ENCODE peak calls at places on chromosomes 4 and X, in seven cellular contexts. V, Z, E, Y, R, U and L are unnamed samples.
A peak's percentile ranks its signal among the peaks of the same experiment; 100 is the strongest.

GRCh38 chr4:94976371-94977011 is 218.7 kb downstream of the BMPR1B start:
- DNase-seq in U (no peak), R (peak; percentile 93), E (no peak), Y (peak; percentile 50), V (no peak), Z (no peak), L (no peak)

GRCh38 chr4:25857851-25858400 is 4.9 kb downstream of the SEL1L3 start:
- DNase-seq in V (no peak), Y (no peak), R (no peak), Z (no peak), U (no peak), E (no peak), L (no peak)

GRCh38 chr4:15232725-15233597 is 194.9 kb upstream of the C1QTNF7 start:
- DNase-seq in Z (no peak), R (peak; percentile 91), Y (no peak), U (no peak), V (no peak), E (no peak), L (no peak)

GRCh38 chr4:101187837-101188236 is 159.5 kb downstream of the PPP3CA start:
- DNase-seq in V (no peak), U (no peak), E (no peak), R (no peak), Y (peak; percentile 20), Z (no peak), L (no peak)

GRCh38 chr4:25370242-25370641 is 6.8 kb upstream of the ANAPC4 start:
- DNase-seq in U (no peak), E (no peak), Z (no peak), Y (no peak), R (no peak), V (no peak), L (no peak)

GRCh38 chrX:16586371-16587112 is 63.4 kb upstream of the S100G start:
- DNase-seq in E (no peak), R (no peak), U (no peak), Z (no peak), Y (no peak), V (no peak), L (no peak)

GRCh38 chrX:153719238-153719637 is 4.9 kb downstream of the BCAP31 start:
- DNase-seq in R (no peak), Z (no peak), Y (no peak), E (no peak), U (no peak), V (no peak), L (no peak)

GRCh38 chr4:67480810-67481209 is 64.5 kb downstream of the CENPC start:
- DNase-seq in Z (no peak), R (no peak), E (no peak), V (no peak), U (no peak), Y (no peak), L (no peak)

GRCh38 chr4:21467551-21467950 is 481.0 kb downstream of the KCNIP4 start:
- DNase-seq in E (no peak), Y (no peak), Z (no peak), U (no peak), R (no peak), V (no peak), L (no peak)

GRCh38 chr4:27387706-27388105 is 527.1 kb downstream of the STIM2 start:
- DNase-seq in U (no peak), V (no peak), E (no peak), Y (no peak), Z (no peak), R (no peak), L (no peak)

GRCh38 chrX:72576161-72576896 is 3.7 kb upstream of the HDAC8 start:
- DNase-seq in R (peak; percentile 37), Z (no peak), V (no peak), U (no peak), Y (peak; percentile 32), E (no peak), L (no peak)

GRCh38 chrX:85084770-85085393 is 81.2 kb downstream of the APOOL start:
- DNase-seq in R (peak; percentile 54), Z (no peak), U (no peak), E (peak; percentile 54), Y (peak; percentile 37), V (no peak), L (no peak)

GRCh38 chrX:153029875-153030274 is 26.4 kb upstream of the PNMA3 start:
- DNase-seq in E (no peak), Z (no peak), V (no peak), R (no peak), U (no peak), Y (no peak), L (no peak)

GRCh38 chr4:80134936-80135701 is 62.1 kb upstream of the ANTXR2 start:
- DNase-seq in U (no peak), E (no peak), R (no peak), Y (no peak), V (no peak), Z (no peak), L (no peak)

GRCh38 chr4:54838301-54838700 is 180.5 kb downstream of the KIT start:
- DNase-seq in E (no peak), V (no peak), Y (no peak), R (no peak), Z (no peak), U (no peak), L (no peak)

GRCh38 chr4:62037576-62037975 is 837.5 kb downstream of the ADGRL3 start:
- DNase-seq in R (no peak), U (no peak), Y (no peak), V (no peak), E (no peak), Z (no peak), L (no peak)

GRCh38 chrX:1261285-1261684 is 7.3 kb upstream of the CSF2RA start:
- DNase-seq in R (no peak), Y (no peak), U (no peak), V (no peak), E (peak; percentile 63), Z (no peak), L (no peak)

GRCh38 chrX:141732031-141732430 is 33.5 kb upstream of the SPANXD start:
- DNase-seq in Z (no peak), U (no peak), V (no peak), Y (no peak), R (no peak), E (no peak), L (no peak)

GRCh38 chr4:109989618-109990017 is 76.9 kb downstream of the EGF start:
- DNase-seq in V (no peak), E (no peak), R (no peak), Z (no peak), Y (no peak), U (no peak), L (no peak)

GRCh38 chr4:6747690-6748068 is 31.7 kb downstream of the BLOC1S4 start:
- DNase-seq in E (no peak), Y (peak; percentile 52), U (peak; percentile 58), R (no peak), Z (no peak), V (no peak), L (no peak)

GRCh38 chr4:116702949-116703348 is 382.4 kb downstream of the TRAM1L1 start:
- DNase-seq in Y (peak; percentile 11), R (no peak), Z (no peak), U (no peak), V (no peak), E (peak; percentile 67), L (no peak)
- TF ChIP-seq CTCF in Y (no peak), R (peak; percentile 18), Z (no peak), U (no peak), V (no peak), E (peak; percentile 78), L (no peak)

GRCh38 chr4:141609243-141609642 is 27.1 kb upstream of the IL15 start:
- DNase-seq in Z (no peak), E (no peak), R (no peak), U (no peak), Y (no peak), V (no peak), L (no peak)
- TF ChIP-seq CTCF in Z (no peak), E (no peak), R (no peak), U (no peak), Y (no peak), V (no peak), L (no peak)

GRCh38 chrX:38654302-38654701 is 93.0 kb downstream of the TSPAN7 start:
- DNase-seq in V (no peak), E (no peak), R (peak; percentile 20), U (no peak), Z (no peak), Y (peak; percentile 21), L (no peak)
- TF ChIP-seq CTCF in V (no peak), E (peak; percentile 73), R (peak; percentile 52), U (peak; percentile 16), Z (peak; percentile 22), Y (peak; percentile 33), L (no peak)

GRCh38 chrX:118633530-118633929 is 93.9 kb upstream of the IL13RA1 start:
- DNase-seq in Z (no peak), E (no peak), V (no peak), R (no peak), Y (no peak), U (no peak), L (no peak)

GRCh38 chrX:118634336-118634735 is 93.1 kb upstream of the IL13RA1 start:
- DNase-seq in V (no peak), E (no peak), Z (no peak), Y (no peak), R (no peak), U (no peak), L (no peak)

GRCh38 chrX:118632862-118633261 is 94.5 kb upstream of the IL13RA1 start:
- DNase-seq in R (no peak), Y (no peak), Z (no peak), U (no peak), E (no peak), V (no peak), L (no peak)

GRCh38 chrX:118637997-118638396 is 89.4 kb upstream of the IL13RA1 start:
- DNase-seq in U (no peak), R (no peak), Z (no peak), Y (peak; percentile 11), V (no peak), E (no peak), L (no peak)
- TF ChIP-seq CTCF in U (no peak), R (no peak), Z (no peak), Y (peak; percentile 49), V (no peak), E (peak; percentile 60), L (no peak)

GRCh38 chr4:183961772-183962171 is 56.7 kb downstream of the STOX2 start:
- DNase-seq in R (no peak), U (no peak), Z (no peak), V (no peak), Y (no peak), E (peak; percentile 65), L (no peak)

GRCh38 chr4:183962413-183962812 is 57.3 kb downstream of the STOX2 start:
- DNase-seq in E (no peak), Y (no peak), V (no peak), Z (no peak), R (no peak), U (no peak), L (no peak)

GRCh38 chr4:183960912-183961569 is 55.9 kb downstream of the STOX2 start:
- DNase-seq in Z (no peak), U (no peak), R (no peak), V (no peak), E (peak; percentile 70), Y (no peak), L (no peak)

GRCh38 chr4:183960021-183960420 is 54.9 kb downstream of the STOX2 start:
- DNase-seq in U (peak; percentile 65), R (peak; percentile 56), Z (no peak), V (peak; percentile 39), Y (peak; percentile 39), E (peak; percentile 86), L (no peak)

GRCh38 chr4:183959349-183959748 is 54.2 kb downstream of the STOX2 start:
- DNase-seq in Z (no peak), Y (no peak), E (no peak), V (no peak), U (no peak), R (no peak), L (no peak)
- TF ChIP-seq CTCF in Z (no peak), Y (no peak), E (no peak), V (no peak), U (no peak), R (no peak), L (no peak)